ENCODE peak calls at places on chromosome 3, in five cellular contexts. Y is tibial artery; R is effector memory CD4-positive, alpha-beta T cell; K is IMR-90; T is psoas muscle. M is an unnamed sample.

GRCh38 chr3:126952983-126953660 is 29.8 kb upstream of the PLXNA1 start:
- DNase-seq in Y (no peak), R (no peak), K (no peak), T (peak; percentile 39), M (no peak)

GRCh38 chr3:122104515-122105194 is 49.5 kb downstream of the CD86 start:
- DNase-seq in K (no peak), T (no peak), R (no peak), Y (no peak), M (no peak)

GRCh38 chr3:101574388-101575156 is 592 bp downstream of the PCNP start:
- DNase-seq in Y (peak; percentile 56), T (peak; percentile 86), R (peak; percentile 19), K (peak; percentile 62), M (no peak)

GRCh38 chr3:153768559-153769469 is 352.4 kb upstream of the ARHGEF26 start:
- DNase-seq in R (peak; percentile 12), Y (no peak), K (peak; percentile 61), T (no peak), M (peak; percentile 57)

GRCh38 chr3:178676942-178677606 is 140.8 kb downstream of the KCNMB2 start:
- DNase-seq in T (no peak), R (no peak), K (no peak), Y (no peak), M (no peak)

GRCh38 chr3:4633078-4634004 is 140.2 kb downstream of the ITPR1 start:
- DNase-seq in T (no peak), R (no peak), K (peak; percentile 72), Y (no peak), M (peak; percentile 43)

GRCh38 chr3:98553021-98553563 is 21.3 kb downstream of the GPR15 start:
- DNase-seq in T (no peak), R (no peak), Y (no peak), K (no peak), M (no peak)

GRCh38 chr3:6189384-6189783 is 671.5 kb upstream of the GRM7 start:
- DNase-seq in Y (no peak), K (no peak), T (no peak), R (no peak), M (no peak)

GRCh38 chr3:190130700-190131099 is 10.0 kb upstream of the P3H2 start:
- DNase-seq in T (no peak), K (no peak), R (no peak), Y (no peak), M (no peak)

GRCh38 chr3:39456159-39456558 is 11.3 kb upstream of the MOBP start:
- DNase-seq in T (no peak), K (no peak), R (no peak), Y (no peak), M (no peak)

GRCh38 chr3:189298469-189299375 is 127.0 kb downstream of the TPRG1 start:
- DNase-seq in K (no peak), R (no peak), T (no peak), Y (no peak), M (no peak)

GRCh38 chr3:32435911-32436815 is 44.5 kb downstream of the CMTM7 start:
- DNase-seq in K (no peak), Y (no peak), R (no peak), T (no peak), M (no peak)

GRCh38 chr3:66822059-66823009 is 175.8 kb upstream of the KBTBD8 start:
- DNase-seq in T (peak; percentile 66), K (peak; percentile 67), R (peak; percentile 34), Y (peak; percentile 40), M (peak; percentile 60)

DNA sequence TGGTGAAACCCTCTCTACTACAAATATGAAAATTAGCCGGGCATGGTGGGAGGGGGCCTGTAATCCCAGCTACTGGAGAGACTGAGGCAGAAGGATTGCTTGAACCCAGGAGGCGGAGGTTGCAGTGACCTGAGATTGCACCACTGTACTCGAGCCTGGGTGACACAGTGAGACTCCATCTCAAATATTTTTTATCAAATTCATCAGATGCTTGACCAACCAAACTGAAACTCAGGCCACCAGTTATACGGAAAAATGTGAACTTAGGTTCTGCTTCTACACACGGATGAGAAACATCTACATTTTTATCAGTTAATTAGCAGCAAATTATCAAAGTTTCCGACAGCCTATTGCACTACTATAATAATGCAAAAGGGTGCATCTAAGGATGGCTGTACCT is 4.8 kb downstream of the ARF4 start:
- DNase-seq in Y (no peak), T (no peak), K (no peak), R (no peak), M (no peak)
- H3K4me1 ChIP-seq in Y (peaks cover 47% of the 10 kb centered on the region), T (peaks cover 43% of the 10 kb centered on the region), K (peaks cover 7% of the 10 kb centered on the region), R (peaks cover 13% of the 10 kb centered on the region), M (peaks cover 47% of the 10 kb centered on the region)

GRCh38 chr3:27722957-27723802 is 1.1 kb upstream of the EOMES start:
- DNase-seq in R (no peak), Y (no peak), T (no peak), K (no peak), M (no peak)
- H3K4me3 ChIP-seq in R (peak overlapping the region; percentile 76), Y (peak overlapping the region; percentile 7), T (peak overlapping the region; percentile 47), K (no peak overlapping the region), M (peak overlapping the region; percentile 84)

GRCh38 chr3:34070831-34071230 is 272.4 kb downstream of the PDCD6IP start:
- DNase-seq in T (no peak), Y (no peak), K (no peak), R (no peak), M (no peak)

GRCh38 chr3:34066328-34066727 is 267.9 kb downstream of the PDCD6IP start:
- DNase-seq in Y (no peak), R (no peak), T (no peak), K (no peak), M (no peak)

GRCh38 chr3:34066999-34067398 is 268.6 kb downstream of the PDCD6IP start:
- DNase-seq in T (no peak), Y (no peak), R (no peak), K (no peak), M (no peak)

GRCh38 chr3:34067442-34068130 is 269.2 kb downstream of the PDCD6IP start:
- DNase-seq in Y (no peak), K (no peak), T (no peak), R (no peak), M (no peak)

DNA sequence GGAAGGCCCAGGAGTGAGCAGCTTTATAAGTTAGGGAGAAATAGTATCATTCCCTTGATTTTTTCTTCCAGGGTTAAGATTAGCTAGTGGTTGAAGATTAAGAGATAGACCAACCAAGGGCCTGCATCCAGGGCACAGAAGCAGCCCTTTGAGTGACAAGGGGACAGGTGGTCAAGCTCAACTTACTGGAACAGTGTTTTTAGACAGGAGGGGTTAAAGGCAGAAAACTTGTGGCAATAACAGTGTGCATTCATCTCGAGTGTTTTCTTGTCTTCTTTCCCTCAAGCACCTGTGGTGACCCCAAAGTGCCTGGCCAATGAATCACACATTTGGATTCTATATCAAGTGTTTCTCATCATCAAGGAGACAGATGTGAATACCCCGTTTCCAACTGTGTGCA is 267.5 kb downstream of the PDCD6IP start:
- DNase-seq in K (no peak), Y (no peak), T (no peak), R (no peak), M (no peak)
- H3K27ac ChIP-seq in K (no peak overlapping the region), Y (no peak overlapping the region), T (no peak overlapping the region), R (no peak overlapping the region), M (no peak overlapping the region)

DNA sequence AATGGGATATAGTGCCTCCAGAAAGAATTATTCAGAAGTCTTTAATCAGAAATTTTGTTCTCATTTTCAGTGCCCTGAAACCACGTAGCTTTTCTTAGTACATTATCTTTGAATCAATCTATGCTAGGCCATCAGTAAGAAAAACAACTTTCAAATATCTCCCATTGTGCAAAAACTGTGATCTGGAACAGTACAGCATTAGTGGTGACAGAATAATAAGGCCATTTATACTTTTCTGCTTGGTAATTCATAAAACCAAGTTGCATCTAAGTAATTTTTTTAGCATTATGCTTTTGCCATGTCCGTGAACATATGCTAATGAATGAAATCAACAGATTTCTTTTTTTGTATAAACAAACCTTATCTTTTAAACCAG is 35.4 kb upstream of the ZNF385D start:
- DNase-seq in T (no peak), R (no peak), K (no peak), Y (no peak), M (no peak)
- H3K4me1 ChIP-seq in T (no peaks in the 10 kb centered on the region), R (no peaks in the 10 kb centered on the region), K (no peaks in the 10 kb centered on the region), Y (peaks cover 5% of the 10 kb centered on the region), M (no peaks in the 10 kb centered on the region)

M was measured in CD4-positive, alpha-beta memory T cell.